ENCODE peak calls at places on chromosome 10, in ten cellular contexts. U is upper lobe of left lung; V is right atrium auricular region; P is A549; Q is CD4-positive, CD25-positive, alpha-beta regulatory T cell; X is lower lobe of right lung; H is HCT116; D is adrenal gland; Y is tibial artery; A is right cardiac atrium. E is an unnamed sample.

GRCh38 chr10:59907918-59908807 is 1.8 kb upstream of the CCDC6 start:
- DNase-seq in U (peak; percentile 81), V (peak; percentile 84), P (peak; percentile 80), Q (peak; percentile 80), X (peak; percentile 60), H (peak; percentile 77), D (peak; percentile 62), Y (peak; percentile 79), A (no peak), E (no peak)

GRCh38 chr10:113444766-113445365 is 108.0 kb upstream of the HABP2 start:
- DNase-seq in U (no peak), V (no peak), P (no peak), Q (no peak), X (no peak), H (no peak), D (no peak), Y (no peak), A (no peak), E (no peak)

GRCh38 chr10:31062856-31063255 is 31.2 kb upstream of the ZNF438 start:
- DNase-seq in U (no peak), V (no peak), P (no peak), Q (no peak), X (no peak), H (no peak), D (no peak), Y (no peak), A (no peak), E (no peak)

GRCh38 chr10:77770081-77770867 is 132.7 kb upstream of the KCNMA1 start:
- DNase-seq in U (no peak), V (peak; percentile 55), P (no peak), Q (no peak), X (no peak), H (no peak), D (no peak), Y (no peak), A (no peak), E (no peak)

GRCh38 chr10:55091691-55092328 is 290.8 kb upstream of the PCDH15 start:
- DNase-seq in U (no peak), V (no peak), P (peak; percentile 2), Q (peak; percentile 1), X (no peak), H (no peak), D (no peak), Y (no peak), A (no peak), E (no peak)

GRCh38 chr10:103445767-103446567 is 6.2 kb downstream of the CALHM2 start:
- DNase-seq in U (no peak), V (peak; percentile 91), P (no peak), Q (no peak), X (no peak), H (no peak), D (peak; percentile 92), Y (peak; percentile 96), A (peak; percentile 93), E (no peak)

GRCh38 chr10:29501692-29502091 is 133.1 kb downstream of the SVIL start:
- DNase-seq in U (no peak), V (peak; percentile 58), P (peak; percentile 78), Q (no peak), X (no peak), H (peak; percentile 59), D (no peak), Y (no peak), A (no peak), E (no peak)

GRCh38 chr10:33706191-33706590 is 371.7 kb upstream of the NRP1 start:
- DNase-seq in U (no peak), V (no peak), P (peak; percentile 64), Q (no peak), X (no peak), H (no peak), D (no peak), Y (no peak), A (no peak), E (no peak)

GRCh38 chr10:6300106-6300783 is 97.5 kb downstream of the PFKFB3 start:
- DNase-seq in U (peak; percentile 44), V (no peak), P (peak; percentile 63), Q (peak; percentile 64), X (no peak), H (no peak), D (peak; percentile 30), Y (no peak), A (no peak), E (no peak)

GRCh38 chr10:96305019-96305418 is 785 bp downstream of the DNTT start:
- DNase-seq in U (no peak), V (no peak), P (no peak), Q (no peak), X (no peak), H (no peak), D (no peak), Y (no peak), A (no peak), E (no peak)
- H3K4me1 ChIP-seq in U (peaks cover 15% of the 10 kb centered on the region), V (no peaks in the 10 kb centered on the region), P (no peaks in the 10 kb centered on the region), Q (no peaks in the 10 kb centered on the region), X (peaks cover 20% of the 10 kb centered on the region), H (no peaks in the 10 kb centered on the region), D (no peaks in the 10 kb centered on the region), Y (peaks cover 14% of the 10 kb centered on the region), A (peaks cover 3% of the 10 kb centered on the region), E (peaks cover 2% of the 10 kb centered on the region)

GRCh38 chr10:68973975-68974374 is 14.6 kb upstream of the KIFBP start:
- DNase-seq in U (no peak), V (no peak), P (no peak), Q (no peak), X (no peak), H (no peak), D (no peak), Y (no peak), A (no peak), E (no peak)
- H3K4me1 ChIP-seq in U (no peaks in the 10 kb centered on the region), V (no peaks in the 10 kb centered on the region), P (no peaks in the 10 kb centered on the region), Q (peaks cover 4% of the 10 kb centered on the region), X (no peaks in the 10 kb centered on the region), H (no peaks in the 10 kb centered on the region), D (no peaks in the 10 kb centered on the region), Y (no peaks in the 10 kb centered on the region), A (no peaks in the 10 kb centered on the region), E (no peaks in the 10 kb centered on the region)

GRCh38 chr10:118042336-118042735 is 4.4 kb downstream of the RAB11FIP2 start:
- DNase-seq in U (no peak), V (no peak), P (no peak), Q (no peak), X (no peak), H (no peak), D (no peak), Y (no peak), A (no peak), E (no peak)

GRCh38 chr10:118041316-118041715 is 5.4 kb downstream of the RAB11FIP2 start:
- DNase-seq in U (no peak), V (no peak), P (no peak), Q (no peak), X (no peak), H (no peak), D (no peak), Y (no peak), A (no peak), E (no peak)

GRCh38 chr10:118045842-118046490 is 775 bp downstream of the RAB11FIP2 start:
- DNase-seq in U (peak; percentile 59), V (peak; percentile 68), P (peak; percentile 37), Q (peak; percentile 40), X (peak; percentile 70), H (peak; percentile 12), D (peak; percentile 61), Y (peak; percentile 90), A (no peak), E (peak; percentile 77)

GRCh38 chr10:118045154-118045841 is 1.4 kb downstream of the RAB11FIP2 start:
- DNase-seq in U (no peak), V (no peak), P (no peak), Q (no peak), X (no peak), H (no peak), D (no peak), Y (no peak), A (no peak), E (no peak)

DNA sequence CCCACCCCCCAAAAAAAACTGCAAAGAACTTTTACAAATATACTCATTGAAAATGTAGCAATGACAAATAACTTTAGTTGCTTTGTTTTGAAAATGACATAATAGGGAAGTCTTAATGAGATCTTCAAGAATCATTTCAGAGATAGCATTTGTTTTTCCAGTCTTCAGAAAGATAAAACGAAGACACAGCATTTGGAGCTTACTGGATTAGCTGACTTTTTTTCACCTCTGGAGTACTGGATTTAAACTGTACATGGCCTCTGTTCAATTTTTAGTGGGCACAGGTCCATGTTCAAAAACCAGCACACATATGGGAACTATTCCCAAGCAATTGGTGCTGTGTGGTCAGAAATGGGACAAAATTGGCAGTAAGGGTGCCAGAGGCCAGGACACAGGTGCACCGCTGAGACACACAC is 3.9 kb downstream of the RAB11FIP2 start:
- DNase-seq in U (no peak), V (no peak), P (no peak), Q (no peak), X (no peak), H (no peak), D (no peak), Y (no peak), A (no peak), E (no peak)
- H3K4me1 ChIP-seq in U (peaks cover 38% of the 10 kb centered on the region), V (no peaks in the 10 kb centered on the region), P (peaks cover 50% of the 10 kb centered on the region), Q (peaks cover 41% of the 10 kb centered on the region), X (peaks cover 44% of the 10 kb centered on the region), H (peaks cover 18% of the 10 kb centered on the region), D (peaks cover 6% of the 10 kb centered on the region), Y (peaks cover 77% of the 10 kb centered on the region), A (peaks cover 2% of the 10 kb centered on the region), E (peaks cover 46% of the 10 kb centered on the region)

GRCh38 chr10:91558473-91558872 is 74.4 kb downstream of the PPP1R3C start:
- DNase-seq in U (no peak), V (peak; percentile 11), P (no peak), Q (no peak), X (no peak), H (no peak), D (no peak), Y (no peak), A (no peak), E (no peak)
- H3K4me1 ChIP-seq in U (no peaks in the 10 kb centered on the region), V (no peaks in the 10 kb centered on the region), P (peaks cover 15% of the 10 kb centered on the region), Q (no peaks in the 10 kb centered on the region), X (no peaks in the 10 kb centered on the region), H (no peaks in the 10 kb centered on the region), D (no peaks in the 10 kb centered on the region), Y (peaks cover 51% of the 10 kb centered on the region), A (peaks cover 2% of the 10 kb centered on the region), E (peaks cover 26% of the 10 kb centered on the region)

GRCh38 chr10:11527700-11528255 is 83.7 kb downstream of the USP6NL start:
- DNase-seq in U (no peak), V (no peak), P (no peak), Q (peak; percentile 46), X (no peak), H (no peak), D (no peak), Y (no peak), A (no peak), E (no peak)
- H3K4me1 ChIP-seq in U (peaks cover 20% of the 10 kb centered on the region), V (no peaks in the 10 kb centered on the region), P (peaks cover 3% of the 10 kb centered on the region), Q (no peaks in the 10 kb centered on the region), X (peaks cover 22% of the 10 kb centered on the region), H (no peaks in the 10 kb centered on the region), D (peaks cover 8% of the 10 kb centered on the region), Y (peaks cover 18% of the 10 kb centered on the region), A (no peaks in the 10 kb centered on the region), E (peaks cover 8% of the 10 kb centered on the region)

GRCh38 chr10:110076559-110077318 is 69.0 kb downstream of the ADD3 start:
- DNase-seq in U (peak; percentile 79), V (peak; percentile 81), P (peak; percentile 68), Q (peak; percentile 87), X (no peak), H (peak; percentile 3), D (peak; percentile 77), Y (peak; percentile 76), A (peak; percentile 50), E (no peak)
- H3K4me1 ChIP-seq in U (peaks cover 68% of the 10 kb centered on the region), V (no peaks in the 10 kb centered on the region), P (peaks cover 38% of the 10 kb centered on the region), Q (peaks cover 86% of the 10 kb centered on the region), X (peaks cover 78% of the 10 kb centered on the region), H (peaks cover 11% of the 10 kb centered on the region), D (peaks cover 18% of the 10 kb centered on the region), Y (peaks cover 78% of the 10 kb centered on the region), A (peaks cover 15% of the 10 kb centered on the region), E (peaks cover 65% of the 10 kb centered on the region)

E was measured in suprapubic skin.